ENCODE peak calls at places on chromosomes 16 and 17, in five cellular contexts. W is kidney epithelial cell; O is CD4-positive, alpha-beta T cell; J is gastrocnemius medialis; X is lower leg skin. C is an unnamed sample.

GRCh38 chr16:82133798-82134197 is 36.2 kb downstream of the MPHOSPH6 start:
- DNase-seq in X (no peak), O (no peak), J (no peak), W (no peak), C (no peak)

GRCh38 chr16:12488371-12488770 is 315.3 kb downstream of the CPPED1 start:
- DNase-seq in O (no peak), J (no peak), W (no peak), X (no peak), C (no peak)

GRCh38 chr17:62626719-62627218 is 701 bp upstream of the MRC2 start:
- DNase-seq in O (no peak), W (no peak), X (peak; percentile 51), J (peak; percentile 71), C (no peak)

GRCh38 chr17:57071991-57072944 is 12.8 kb upstream of the AKAP1 start:
- DNase-seq in J (no peak), W (no peak), X (no peak), O (no peak), C (no peak)

GRCh38 chr17:31568140-31568938 is 176.9 kb downstream of the RAB11FIP4 start:
- DNase-seq in J (peak; percentile 71), X (no peak), O (no peak), W (no peak), C (no peak)

GRCh38 chr17:68182940-68183551 is 64.8 kb upstream of the AMZ2 start:
- DNase-seq in O (peak; percentile 73), X (no peak), W (no peak), J (no peak), C (no peak)

GRCh38 chr17:12282056-12282455 is 261.4 kb downstream of the MAP2K4 start:
- DNase-seq in W (no peak), O (no peak), J (no peak), X (no peak), C (no peak)

GRCh38 chr17:1398900-1399299 is 1.1 kb downstream of the YWHAE start:
- DNase-seq in J (no peak), W (no peak), O (no peak), X (peak; percentile 19), C (peak; percentile 40)

GRCh38 chr17:82390860-82391435 is 19.4 kb downstream of the UTS2R start:
- DNase-seq in O (no peak), W (no peak), J (no peak), X (no peak), C (no peak)

GRCh38 chr17:59001158-59001814 is 105.4 kb downstream of the TRIM37 start:
- DNase-seq in W (peak; percentile 54), J (peak; percentile 29), X (peak; percentile 27), O (peak; percentile 50), C (no peak)

GRCh38 chr16:17194190-17194780 is 276.5 kb downstream of the XYLT1 start:
- DNase-seq in O (peak; percentile 49), X (peak; percentile 22), W (no peak), J (peak; percentile 28), C (no peak)

GRCh38 chr17:80396680-80397387 is 18.1 kb upstream of the ENDOV start:
- DNase-seq in J (no peak), X (no peak), O (no peak), W (no peak), C (no peak)

GRCh38 chr17:20225162-20226115 is 216.3 kb downstream of the SPECC1 start:
- DNase-seq in X (no peak), O (no peak), W (no peak), J (no peak), C (no peak)
- TF ChIP-seq CTCF in X (no peak), O (no peak), W (peak; percentile 15), J (no peak), C (no peak)

GRCh38 chr16:89293276-89294143 is 76.0 kb downstream of the ZNF778 start:
- DNase-seq in O (no peak), W (no peak), J (no peak), X (no peak), C (no peak)
- TF ChIP-seq CTCF in O (no peak), W (no peak), J (no peak), X (no peak), C (no peak)

DNA sequence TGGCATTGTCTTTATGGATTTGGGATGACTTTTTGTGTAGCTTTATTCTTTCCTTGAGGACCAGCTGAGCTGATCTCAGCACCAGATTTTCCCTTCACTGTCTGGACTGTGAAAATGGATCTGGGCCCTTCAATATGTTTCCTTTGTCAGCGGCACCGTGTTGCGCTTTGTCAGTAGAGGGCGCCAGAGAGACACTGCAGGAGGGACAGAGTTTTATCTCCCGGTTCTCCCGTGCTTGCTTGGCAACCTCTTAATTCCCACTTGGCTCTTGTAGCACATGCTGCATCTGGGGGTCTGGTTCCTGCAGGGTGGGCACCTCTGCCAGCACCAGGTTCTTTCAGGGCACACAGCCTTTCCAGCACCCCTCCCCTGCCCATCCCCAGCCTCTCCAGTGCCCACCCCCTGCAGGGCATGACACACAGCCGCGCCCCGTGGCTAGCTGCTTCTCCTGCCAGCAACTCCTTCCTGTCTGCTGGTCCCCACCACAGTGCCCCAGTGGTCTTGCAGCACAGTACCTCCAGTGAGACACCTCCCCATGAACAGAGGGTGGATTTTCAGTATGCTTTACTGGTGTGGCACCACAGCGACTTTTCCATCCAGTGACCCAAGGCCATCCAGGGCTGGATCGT is 19.6 kb downstream of the OR1D5 start:
- DNase-seq in O (no peak), W (no peak), X (no peak), J (no peak), C (no peak)
- TF ChIP-seq CTCF in O (no peak), W (peak; percentile 25), X (no peak), J (no peak), C (peak; percentile 23)

GRCh38 chr16:537415-538335 is 10.2 kb downstream of the CAPN15 start:
- DNase-seq in J (no peak), O (no peak), W (no peak), X (no peak), C (no peak)
- TF ChIP-seq CTCF in J (no peak), O (no peak), W (peak; percentile 9), X (no peak), C (no peak)

DNA sequence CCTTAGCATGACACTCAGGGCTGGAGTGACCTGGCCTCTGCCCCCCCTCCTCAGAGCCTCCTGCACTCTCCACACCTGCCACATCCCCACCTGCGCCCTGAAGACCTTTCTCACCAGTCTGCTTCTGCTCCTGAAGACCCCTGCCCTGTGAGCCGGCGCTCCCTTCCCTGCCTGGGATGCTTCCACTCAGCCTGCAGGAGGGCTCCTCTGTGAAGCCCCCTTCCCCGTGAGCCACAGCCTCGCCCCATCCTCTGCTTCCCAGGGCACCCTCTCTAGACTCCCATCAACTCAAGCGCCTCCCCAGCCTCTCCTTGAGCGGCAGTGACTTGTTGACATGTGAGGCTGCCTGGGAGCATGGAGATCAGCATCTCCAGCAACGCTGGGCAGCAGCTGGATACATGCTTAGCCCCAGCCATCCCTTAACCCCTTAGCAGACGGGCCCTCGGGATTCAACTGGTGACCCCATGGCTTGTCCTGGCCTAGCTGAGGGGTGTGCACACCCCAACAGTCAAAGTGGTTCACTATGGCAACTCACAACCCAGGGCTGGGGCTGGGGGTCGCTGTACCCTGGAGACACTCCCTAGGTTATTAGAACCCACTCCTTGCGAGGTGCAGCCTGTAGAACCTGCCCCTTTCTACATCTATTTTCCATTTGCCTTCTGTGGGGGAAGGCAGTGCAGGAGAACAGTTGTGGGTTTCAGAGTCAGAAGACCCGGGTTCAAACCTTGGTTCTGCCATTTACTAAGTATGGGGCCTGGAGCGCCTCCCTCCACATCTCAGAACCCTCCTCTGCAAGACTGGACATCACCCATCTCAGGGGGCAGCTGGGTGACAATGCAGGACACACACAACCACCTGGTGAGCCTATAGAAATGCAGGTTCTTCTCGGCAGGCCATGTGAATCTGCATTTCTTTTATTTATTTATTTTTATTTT is 21.5 kb downstream of the TMEM235 start:
- DNase-seq in J (no peak), W (no peak), X (no peak), O (no peak), C (no peak)
- TF ChIP-seq CTCF in J (no peak), W (no peak), X (no peak), O (no peak), C (no peak)

GRCh38 chr17:7885357-7886226 is 3.0 kb upstream of the CHD3 start:
- DNase-seq in O (peak; percentile 41), W (no peak), X (peak; percentile 34), J (peak; percentile 23), C (peak; percentile 55)

GRCh38 chr17:7887482-7888183 is 956 bp upstream of the CHD3 start:
- DNase-seq in O (peak; percentile 84), W (peak; percentile 69), J (peak; percentile 80), X (peak; percentile 90), C (peak; percentile 94)

GRCh38 chr17:7887038-7887481 is 1.5 kb upstream of the CHD3 start:
- DNase-seq in O (no peak), W (no peak), J (no peak), X (no peak), C (no peak)

GRCh38 chr17:7884581-7885356 is 3.8 kb upstream of the CHD3 start:
- DNase-seq in X (no peak), J (no peak), O (peak; percentile 53), W (no peak), C (no peak)

GRCh38 chr17:7886227-7887037 is 2.2 kb upstream of the CHD3 start:
- DNase-seq in J (no peak), O (peak; percentile 72), X (no peak), W (no peak), C (peak; percentile 59)
- TF ChIP-seq CTCF in J (peak; percentile 10), O (no peak), X (no peak), W (no peak), C (no peak)

GRCh38 chr16:67516296-67517177 is 12.1 kb upstream of the RIPOR1 start:
- DNase-seq in O (no peak), J (no peak), X (no peak), W (peak; percentile 79), C (no peak)
- TF ChIP-seq CTCF in O (no peak), J (no peak), X (no peak), W (no peak), C (no peak)

DNA sequence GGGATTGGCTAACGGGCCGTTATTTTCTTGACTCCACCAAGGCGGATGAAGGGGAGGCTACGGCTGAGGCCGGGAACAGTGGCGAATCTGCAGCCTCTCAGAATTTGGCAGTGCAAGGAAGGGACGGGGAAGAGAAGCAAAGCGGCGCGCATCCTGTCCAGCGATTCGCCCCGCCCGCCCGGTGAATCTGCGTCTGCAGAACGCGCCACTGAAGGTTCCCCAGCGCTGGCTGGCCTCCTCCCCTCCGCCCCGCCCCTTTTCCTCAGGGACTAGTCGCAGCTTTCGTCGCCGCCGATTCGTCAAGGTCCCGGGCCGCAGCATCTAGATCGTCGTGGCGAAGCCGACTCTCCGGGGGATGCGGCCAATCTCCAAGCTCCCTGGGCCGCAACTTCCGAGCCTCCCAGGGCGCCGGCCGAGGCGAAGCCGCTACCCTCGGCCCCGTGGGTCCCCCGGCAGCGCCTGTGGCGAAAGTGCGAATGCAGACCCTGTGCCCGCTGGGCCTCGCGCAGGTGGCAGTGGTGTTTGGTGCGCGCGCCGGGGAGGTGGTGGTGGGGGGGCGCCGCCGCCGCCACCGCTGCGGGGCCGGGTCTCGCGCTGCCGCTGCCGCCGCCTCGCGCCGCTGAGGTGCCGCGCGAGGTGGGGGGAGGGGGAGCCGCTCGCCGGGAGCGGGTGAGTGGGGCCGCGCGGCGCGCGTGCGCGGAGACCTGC is at the start of gene SETD1A:
- DNase-seq in X (peak; percentile 96), J (peak; percentile 95), O (peak; percentile 94), W (peak; percentile 51), C (peak; percentile 97)
- TF ChIP-seq CTCF in X (no peak), J (peak; percentile 22), O (no peak), W (no peak), C (no peak)

DNA sequence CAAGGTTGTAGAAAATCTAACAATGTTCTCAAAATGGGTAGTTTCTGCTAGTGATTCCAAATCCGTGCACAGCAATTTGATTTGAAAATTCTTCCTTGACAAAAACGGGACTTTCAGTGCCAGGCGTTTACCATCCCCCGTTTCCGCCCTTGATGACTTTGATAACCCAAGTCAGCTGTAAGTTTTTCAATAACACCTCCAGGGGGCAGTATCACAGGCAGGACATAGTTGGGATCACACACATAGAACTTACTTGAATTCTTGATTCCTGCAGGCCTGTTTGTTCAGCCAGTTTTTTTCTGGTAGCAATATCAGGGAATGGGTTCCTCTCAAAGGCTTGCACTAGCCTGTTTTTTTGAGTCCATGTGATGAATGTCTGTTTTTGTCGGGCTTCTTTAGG is 5.6 kb downstream of the DUXB start:
- DNase-seq in O (no peak), J (no peak), X (no peak), W (no peak), C (no peak)
- TF ChIP-seq CTCF in O (no peak), J (no peak), X (no peak), W (no peak), C (peak; percentile 29)